ENCODE peak calls at places on chromosomes 4 and X, in ten cellular contexts. W is C1 segment of cervical spinal cord; F is ovary; E is T-helper 1 cell; N is stimulated activated naive CD8-positive, alpha-beta T cell treated with anti-CD3 and anti-CD28 coated beads, Interleukin-15, amount 100 ng/mL, for 72 hours; B is WTC11; H is T-cell; G is HTR-8/SVneo; I is stimulated activated CD4-positive, alpha-beta T cell treated with anti-CD3 and anti-CD28 coated beads, TNF-alpha, amount 100 ng/mL, for 1 hour; L is GM12891. J is an unnamed sample.

GRCh38 chrX:38304010-38304409 is 23.3 kb downstream of the RPGR start:
- DNase-seq in G (no peak), F (no peak), N (no peak), B (peak; percentile 10), I (no peak), L (no peak), E (no peak), W (no peak), H (no peak), J (no peak)

GRCh38 chrX:75544760-75545159 is 21.9 kb upstream of the ZDHHC15 start:
- DNase-seq in B (no peak), G (no peak), W (no peak), N (no peak), E (no peak), H (no peak), L (no peak), F (no peak), I (no peak), J (no peak)

GRCh38 chr4:127997534-127998388 is 32.6 kb downstream of the ABHD18 start:
- DNase-seq in G (peak; percentile 43), W (no peak), N (no peak), F (no peak), L (peak; percentile 19), B (no peak), I (no peak), E (peak; percentile 61), H (no peak), J (no peak)

GRCh38 chrX:153767674-153768055 is 3.6 kb downstream of the PLXNB3 start:
- DNase-seq in N (no peak), G (no peak), I (no peak), H (no peak), E (no peak), F (no peak), W (no peak), B (no peak), L (no peak), J (no peak)

GRCh38 chrX:10549280-10549679 is 71.1 kb downstream of the MID1 start:
- DNase-seq in N (no peak), I (no peak), E (no peak), H (no peak), L (no peak), F (no peak), W (no peak), G (no peak), B (no peak), J (no peak)

GRCh38 chr4:148056879-148057278 is 325.0 kb downstream of the ARHGAP10 start:
- DNase-seq in W (no peak), F (no peak), E (peak; percentile 87), L (peak; percentile 21), N (peak; percentile 73), B (peak; percentile 47), G (no peak), H (peak; percentile 50), I (peak; percentile 17), J (peak; percentile 59)

GRCh38 chr4:140252144-140252741 is 98.3 kb upstream of the MAML3 start:
- DNase-seq in I (no peak), H (no peak), G (no peak), W (no peak), F (peak; percentile 59), L (no peak), B (peak; percentile 48), N (no peak), E (no peak), J (no peak)

GRCh38 chr4:182917182-182918043 is at the start of gene DCTD:
- DNase-seq in H (peak; percentile 75), B (peak; percentile 72), N (peak; percentile 75), I (peak; percentile 46), L (peak; percentile 59), W (peak; percentile 57), F (peak; percentile 82), G (peak; percentile 56), E (peak; percentile 83), J (peak; percentile 49)

GRCh38 chr4:76377922-76378321 is 43.0 kb downstream of the CCDC158 start:
- DNase-seq in I (no peak), E (peak; percentile 26), G (peak; percentile 19), B (peak; percentile 54), N (peak; percentile 21), F (no peak), L (no peak), H (peak; percentile 54), W (no peak), J (no peak)

GRCh38 chr4:105050896-105051295 is 95.8 kb upstream of the TET2 start:
- DNase-seq in L (no peak), W (no peak), B (no peak), I (no peak), F (no peak), N (no peak), H (no peak), G (no peak), E (no peak), J (no peak)

GRCh38 chrX:41781500-41781899 is 57.5 kb downstream of the GPR82 start:
- DNase-seq in H (no peak), G (peak; percentile 13), E (peak; percentile 47), I (no peak), L (no peak), F (no peak), B (no peak), W (no peak), N (no peak), J (no peak)

GRCh38 chr4:141802324-141802723 is 165.9 kb downstream of the IL15 start:
- DNase-seq in N (no peak), G (peak; percentile 12), W (no peak), F (no peak), I (no peak), B (no peak), E (no peak), L (no peak), H (no peak), J (no peak)

GRCh38 chr4:54764501-54764900 is 106.7 kb downstream of the KIT start:
- DNase-seq in F (no peak), N (no peak), G (no peak), L (no peak), E (no peak), I (no peak), B (no peak), H (no peak), W (no peak), J (no peak)

GRCh38 chr4:48979897-48980579 is 6.0 kb upstream of the CWH43 start:
- DNase-seq in B (no peak), E (no peak), N (no peak), I (no peak), H (no peak), G (no peak), W (no peak), L (no peak), F (no peak), J (no peak)

GRCh38 chrX:10534611-10535010 is 85.8 kb downstream of the MID1 start:
- DNase-seq in F (no peak), L (no peak), I (no peak), G (no peak), N (no peak), H (no peak), W (no peak), E (no peak), B (no peak), J (no peak)

GRCh38 chrX:101619336-101619735 is 1.5 kb upstream of the ARMCX6 start:
- DNase-seq in B (peak; percentile 31), W (no peak), E (no peak), F (no peak), I (no peak), N (no peak), H (no peak), L (no peak), G (no peak), J (no peak)

GRCh38 chrX:153662266-153662665 is 11.3 kb downstream of the PNCK start:
- DNase-seq in G (no peak), L (no peak), H (peak; percentile 36), B (peak; percentile 75), I (no peak), N (no peak), W (no peak), F (no peak), E (peak; percentile 31), J (no peak)

GRCh38 chr4:43816107-43816506 is 632.5 kb downstream of the KCTD8 start:
- DNase-seq in N (no peak), W (no peak), F (no peak), I (no peak), L (no peak), B (no peak), H (no peak), G (no peak), E (no peak), J (no peak)

GRCh38 chrX:11434607-11435006 is 141.4 kb downstream of the AMELX start:
- DNase-seq in E (no peak), L (no peak), B (no peak), W (no peak), G (no peak), F (no peak), I (no peak), N (no peak), H (no peak), J (no peak)

GRCh38 chr4:95256108-95256835 is 292.5 kb downstream of the UNC5C start:
- DNase-seq in W (no peak), H (no peak), B (no peak), G (no peak), F (no peak), I (no peak), N (no peak), E (no peak), L (no peak), J (no peak)

GRCh38 chr4:76663794-76664193 is 228.8 kb downstream of the SHROOM3 start:
- DNase-seq in N (no peak), E (no peak), F (no peak), I (no peak), G (no peak), W (no peak), B (no peak), H (no peak), L (no peak), J (no peak)

GRCh38 chr4:2006956-2007653 is 1.7 kb downstream of the NELFA start:
- DNase-seq in H (no peak), E (no peak), G (no peak), B (no peak), F (no peak), I (no peak), W (no peak), N (no peak), L (no peak), J (no peak)

GRCh38 chr4:99915449-99915848 is 21.2 kb upstream of the LAMTOR3 start:
- DNase-seq in E (no peak), H (no peak), N (no peak), L (no peak), G (no peak), B (no peak), I (no peak), F (no peak), W (no peak), J (no peak)

GRCh38 chrX:85503258-85504158 is 124.0 kb upstream of the POF1B start:
- DNase-seq in L (no peak), H (no peak), I (no peak), F (no peak), N (no peak), E (no peak), W (no peak), G (no peak), B (no peak), J (no peak)

GRCh38 chr4:59161249-59161648 is 2038.9 kb upstream of the ADGRL3 start:
- DNase-seq in L (no peak), E (no peak), I (no peak), H (no peak), N (no peak), G (no peak), B (no peak), W (no peak), F (no peak), J (no peak)

GRCh38 chr4:152109585-152110509 is 349.0 kb upstream of the GATB start:
- DNase-seq in G (no peak), B (no peak), W (no peak), F (no peak), H (no peak), N (no peak), E (no peak), I (no peak), L (no peak), J (no peak)

GRCh38 chr4:159240690-159241089 is 137.8 kb downstream of the RAPGEF2 start:
- DNase-seq in G (no peak), B (no peak), W (no peak), F (no peak), E (no peak), H (no peak), I (no peak), L (no peak), N (no peak), J (no peak)

GRCh38 chrX:13257223-13258051 is 62.4 kb downstream of the ATXN3L start:
- DNase-seq in E (no peak), L (no peak), G (no peak), W (no peak), N (no peak), B (no peak), F (no peak), H (no peak), I (no peak), J (no peak)